ENCODE peak calls at places on chromosomes 12 and 14, in five cellular contexts. One of them, this sample, is unnamed.

GRCh38 chr14:51035611-51036192 is 59.2 kb downstream of the TRIM9 start:
- DNase-seq in Right ventricle myocardium superior: no peak
- DNase-seq in WERI-Rb-1: no peak
- DNase-seq in HEK293T: no peak
- DNase-seq in iris pigment epithelial cell: no peak
- DNase-seq in this sample: no peak

GRCh38 chr14:99671230-99672224 is 12.6 kb upstream of the CYP46A1 start:
- DNase-seq in WERI-Rb-1: no peak
- DNase-seq in HEK293T: no peak
- DNase-seq in Right ventricle myocardium superior: no peak
- DNase-seq in iris pigment epithelial cell: no peak
- DNase-seq in this sample: no peak

GRCh38 chr12:121248611-121249010 is 38.7 kb downstream of the P2RX4 start:
- DNase-seq in WERI-Rb-1: no peak
- DNase-seq in iris pigment epithelial cell: no peak
- DNase-seq in Right ventricle myocardium superior: peak
- DNase-seq in HEK293T: no peak
- DNase-seq in this sample: no peak

GRCh38 chr14:66495214-66496098 is 9.3 kb downstream of the CCDC196 start:
- DNase-seq in Right ventricle myocardium superior: no peak
- DNase-seq in WERI-Rb-1: peak
- DNase-seq in HEK293T: peak
- DNase-seq in iris pigment epithelial cell: peak
- DNase-seq in this sample: peak

GRCh38 chr14:37340353-37340752 is 142.6 kb downstream of the MIPOL1 start:
- DNase-seq in WERI-Rb-1: no peak
- DNase-seq in HEK293T: no peak
- DNase-seq in Right ventricle myocardium superior: no peak
- DNase-seq in iris pigment epithelial cell: no peak
- DNase-seq in this sample: no peak

GRCh38 chr14:58848365-58848764 is 210.6 kb downstream of the DACT1 start:
- DNase-seq in iris pigment epithelial cell: no peak
- DNase-seq in Right ventricle myocardium superior: no peak
- DNase-seq in WERI-Rb-1: no peak
- DNase-seq in HEK293T: no peak
- DNase-seq in this sample: no peak

GRCh38 chr14:91245029-91245428 is 525 bp upstream of the GPR68 start:
- DNase-seq in WERI-Rb-1: no peak
- DNase-seq in Right ventricle myocardium superior: no peak
- DNase-seq in iris pigment epithelial cell: no peak
- DNase-seq in HEK293T: no peak
- DNase-seq in this sample: no peak

GRCh38 chr14:49972840-49973239 is 80.0 kb downstream of the ARF6 start:
- DNase-seq in Right ventricle myocardium superior: no peak
- DNase-seq in iris pigment epithelial cell: peak
- DNase-seq in WERI-Rb-1: no peak
- DNase-seq in HEK293T: no peak
- DNase-seq in this sample: no peak